ENCODE peak calls at places on chromosome 6, in six cellular contexts. F, Z, S, I, V and R are unnamed samples.

GRCh38 chr6:136994782-136995181 is 50.0 kb downstream of the IL20RA start:
- DNase-seq in F (no peak), Z (no peak), S (no peak), I (no peak), V (no peak), R (no peak)

GRCh38 chr6:4549556-4550226 is 226.5 kb upstream of the CDYL start:
- DNase-seq in F (no peak), Z (no peak), S (no peak), I (no peak), V (no peak), R (no peak)

GRCh38 chr6:26497610-26498009 is 2.5 kb upstream of the BTN1A1 start:
- DNase-seq in F (no peak), Z (no peak), S (no peak), I (no peak), V (no peak), R (no peak)

GRCh38 chr6:107618672-107619071 is 128.8 kb downstream of the SOBP start:
- DNase-seq in F (no peak), Z (no peak), S (no peak), I (no peak), V (no peak), R (no peak)

GRCh38 chr6:13413466-13413862 is 73.9 kb downstream of the GFOD1 start:
- DNase-seq in F (no peak), Z (no peak), S (no peak), I (no peak), V (no peak), R (no peak)

GRCh38 chr6:143200035-143200770 is 139.5 kb downstream of the AIG1 start:
- DNase-seq in F (no peak), Z (no peak), S (no peak), I (no peak), V (no peak), R (no peak)

GRCh38 chr6:97189767-97190166 is 93.2 kb downstream of the MMS22L start:
- DNase-seq in F (peak), Z (no peak), S (no peak), I (no peak), V (no peak), R (no peak)

GRCh38 chr6:35590622-35591066 is 77.9 kb upstream of the TULP1 start:
- DNase-seq in F (no peak), Z (no peak), S (no peak), I (no peak), V (no peak), R (no peak)

GRCh38 chr6:92196320-92196719 is 1223.0 kb downstream of the EPHA7 start:
- DNase-seq in F (no peak), Z (no peak), S (no peak), I (no peak), V (no peak), R (no peak)

GRCh38 chr6:158505194-158505593 is 54.7 kb upstream of the TMEM181 start:
- DNase-seq in F (no peak), Z (no peak), S (no peak), I (no peak), V (no peak), R (no peak)

GRCh38 chr6:132300323-132300949 is 100.8 kb downstream of the MOXD1 start:
- DNase-seq in F (peak), Z (peak), S (peak), I (peak), V (peak), R (peak)

GRCh38 chr6:1703923-1704322 is 94.2 kb downstream of the FOXC1 start:
- DNase-seq in F (no peak), Z (no peak), S (no peak), I (no peak), V (no peak), R (no peak)

GRCh38 chr6:134519456-134519855 is 201.5 kb upstream of the SGK1 start:
- DNase-seq in F (peak), Z (no peak), S (no peak), I (no peak), V (no peak), R (no peak)

GRCh38 chr6:141848029-141848890 is 284.5 kb upstream of the GJE1 start:
- DNase-seq in F (no peak), Z (no peak), S (no peak), I (no peak), V (no peak), R (no peak)

GRCh38 chr6:2858678-2859324 is 17.1 kb upstream of the SERPINB1 start:
- DNase-seq in F (no peak), Z (no peak), S (no peak), I (no peak), V (no peak), R (no peak)

GRCh38 chr6:13354331-13355042 is 26.1 kb upstream of the TBC1D7 start:
- DNase-seq in F (peak), Z (no peak), S (no peak), I (peak), V (no peak), R (no peak)

GRCh38 chr6:38495922-38496635 is 143.7 kb downstream of the BTBD9 start:
- DNase-seq in F (peak), Z (no peak), S (no peak), I (no peak), V (no peak), R (no peak)

GRCh38 chr6:40535105-40535783 is 51.9 kb downstream of the LRFN2 start:
- DNase-seq in F (no peak), Z (no peak), S (no peak), I (no peak), V (peak), R (no peak)

GRCh38 chr6:88899569-88900316 is 63.7 kb downstream of the RNGTT start:
- DNase-seq in F (no peak), Z (peak), S (no peak), I (no peak), V (no peak), R (no peak)
- TF ChIP-seq CTCF in F (peak), Z (peak), S (peak), I (peak), V (no peak), R (peak)

GRCh38 chr6:30101939-30102700 is 10.8 kb downstream of the TRIM31 start:
- DNase-seq in F (peak), Z (peak), S (peak), I (peak), V (peak), R (peak)
- TF ChIP-seq CTCF in F (no peak), Z (no peak), S (no peak), I (no peak), V (peak), R (no peak)

GRCh38 chr6:32116674-32117073 is 7.5 kb upstream of the TNXB start:
- DNase-seq in F (peak), Z (peak), S (no peak), I (no peak), V (peak), R (no peak)
- TF ChIP-seq CTCF in F (peak), Z (peak), S (peak), I (peak), V (peak), R (peak)

GRCh38 chr6:129893513-129894098 is 32.5 kb upstream of the TMEM244 start:
- DNase-seq in F (no peak), Z (no peak), S (no peak), I (no peak), V (no peak), R (no peak)
- TF ChIP-seq CTCF in F (no peak), Z (peak), S (peak), I (peak), V (no peak), R (peak)

DNA sequence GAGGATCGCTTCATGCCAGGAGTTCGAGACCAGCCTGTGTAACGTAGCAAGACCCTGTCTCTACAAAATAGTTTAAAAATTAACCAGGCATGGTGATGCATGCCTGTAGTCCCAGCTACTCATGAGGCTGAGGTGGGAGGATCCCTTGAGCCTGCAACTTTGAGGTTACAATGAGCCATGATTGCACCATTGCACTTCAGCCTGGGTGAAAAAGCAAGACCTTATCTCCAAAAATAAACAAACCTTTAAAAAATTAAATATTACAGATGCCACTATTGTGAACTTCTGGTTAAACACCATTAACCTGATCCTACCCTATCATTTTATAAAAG is 116.8 kb downstream of the ARHGAP18 start:
- DNase-seq in F (peak), Z (no peak), S (no peak), I (no peak), V (no peak), R (no peak)
- TF ChIP-seq CTCF in F (no peak), Z (no peak), S (no peak), I (no peak), V (no peak), R (no peak)

DNA sequence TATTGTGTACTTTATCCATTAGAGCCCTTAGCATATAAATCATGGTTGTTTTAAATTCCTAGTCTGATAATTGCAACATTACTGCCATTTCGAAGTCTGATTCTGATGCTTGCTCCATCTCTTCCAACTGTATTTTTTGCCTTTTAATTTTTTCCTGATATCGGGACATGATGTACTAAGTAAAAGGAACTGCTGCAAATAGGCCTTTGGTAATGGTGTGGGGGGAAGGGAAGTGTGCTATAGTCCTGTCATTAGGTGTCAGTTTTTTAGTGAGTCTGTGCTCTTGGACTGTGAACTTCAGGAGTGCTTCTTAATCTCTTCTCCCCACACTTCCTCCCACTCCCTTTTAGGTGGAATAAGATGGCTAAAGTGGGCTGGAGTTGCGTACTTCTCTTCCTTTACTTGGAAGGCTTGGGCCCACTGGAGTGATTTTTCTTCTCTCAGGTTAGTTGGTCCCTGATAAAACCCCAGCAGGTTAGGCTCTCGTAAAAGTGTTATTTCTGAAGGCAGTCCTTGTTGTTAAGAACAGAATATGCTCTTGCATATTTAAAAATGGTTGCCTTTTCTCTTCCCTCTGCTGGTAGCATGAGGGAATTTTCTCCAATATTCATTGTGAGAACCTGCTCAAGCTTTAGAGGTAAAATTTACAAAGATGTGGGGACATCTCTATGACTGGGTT is 18.1 kb downstream of the STXBP5 start:
- DNase-seq in F (peak), Z (no peak), S (no peak), I (no peak), V (no peak), R (no peak)
- TF ChIP-seq CTCF in F (peak), Z (peak), S (no peak), I (peak), V (no peak), R (peak)

DNA sequence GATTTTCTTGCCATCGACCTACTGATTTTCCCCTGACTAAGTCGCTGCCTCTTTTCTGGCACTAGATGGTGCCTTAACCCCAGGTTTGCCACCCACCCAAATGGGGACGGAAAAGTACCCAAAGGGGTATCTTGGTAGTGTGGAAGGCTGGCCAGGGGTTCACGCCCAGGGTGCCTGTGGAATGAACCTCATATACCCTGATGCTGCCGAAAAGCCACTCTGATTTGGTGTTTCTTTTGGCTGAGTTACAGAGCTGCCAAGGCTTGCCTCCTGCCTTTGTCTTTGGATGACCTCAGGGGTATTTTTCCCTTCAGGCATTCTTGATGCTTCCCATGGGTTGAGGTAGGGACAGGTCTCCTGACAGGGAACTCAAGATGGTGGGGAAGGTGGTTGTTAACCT is 78.1 kb downstream of the MAP3K7 start:
- DNase-seq in F (no peak), Z (peak), S (peak), I (no peak), V (peak), R (no peak)
- TF ChIP-seq CTCF in F (no peak), Z (peak), S (no peak), I (no peak), V (no peak), R (no peak)

GRCh38 chr6:168027521-168027920 is 30.1 kb downstream of the KIF25 start:
- DNase-seq in F (no peak), Z (no peak), S (no peak), I (no peak), V (no peak), R (no peak)
- TF ChIP-seq CTCF in F (no peak), Z (no peak), S (no peak), I (no peak), V (no peak), R (no peak)